ENCODE peak calls at places on chromosomes 16 and 17, in six cellular contexts. P is HepG2, Q is HCT116, B is H1, K is GM12878, V is SK-N-SH. N is an unnamed sample.

GRCh38 chr16:56519459-56520250 is at the start of gene BBS2:
- DNase-seq in B (peak), K (peak), V (peak), Q (peak), P (peak), N (peak)

GRCh38 chr17:19678581-19679418 is 30.2 kb downstream of the ALDH3A2 start:
- DNase-seq in K (no peak), V (no peak), B (no peak), P (no peak), Q (no peak), N (no peak)

GRCh38 chr17:42843358-42843934 is 934 bp upstream of the AOC2 start:
- DNase-seq in Q (peak), K (no peak), V (peak), B (no peak), P (peak), N (peak)

GRCh38 chr17:56125830-56126819 is 27.1 kb upstream of the ANKFN1 start:
- DNase-seq in Q (peak), B (peak), K (no peak), V (peak), P (peak), N (peak)

GRCh38 chr17:82241926-82242697 is 13.3 kb downstream of the SLC16A3 start:
- DNase-seq in P (peak), B (no peak), Q (no peak), K (no peak), V (peak), N (peak)

GRCh38 chr17:38890410-38890746 is 20.5 kb downstream of the LASP1 start:
- DNase-seq in Q (no peak), K (no peak), P (no peak), B (no peak), V (no peak), N (no peak)

GRCh38 chr16:56910114-56910511 is 21.8 kb upstream of the HERPUD1 start:
- DNase-seq in K (no peak), B (no peak), P (no peak), V (no peak), Q (no peak), N (no peak)

GRCh38 chr17:60641810-60642220 is 35.8 kb upstream of the BCAS3 start:
- DNase-seq in B (peak), V (peak), K (no peak), Q (peak), P (peak), N (peak)

GRCh38 chr17:30928584-30928983 is 6.8 kb downstream of the ADAP2 start:
- DNase-seq in Q (no peak), V (no peak), K (no peak), P (no peak), B (no peak), N (no peak)

GRCh38 chr16:23608194-23608593 is 12.1 kb upstream of the NDUFAB1 start:
- DNase-seq in K (no peak), V (no peak), B (no peak), P (no peak), Q (no peak), N (no peak)

GRCh38 chr17:80774146-80774545 is 217.5 kb upstream of the CHMP6 start:
- DNase-seq in V (no peak), B (no peak), Q (no peak), K (no peak), P (no peak), N (no peak)

GRCh38 chr16:8623634-8624033 is 2.1 kb downstream of the METTL22 start:
- DNase-seq in Q (no peak), P (no peak), B (no peak), V (no peak), K (no peak), N (no peak)

GRCh38 chr16:89741342-89742014 is 20.1 kb downstream of the ZNF276 start:
- DNase-seq in K (no peak), V (no peak), B (no peak), P (no peak), Q (no peak), N (no peak)

GRCh38 chr16:24544640-24545039 is 5.3 kb downstream of the RBBP6 start:
- DNase-seq in K (no peak), B (no peak), Q (no peak), V (no peak), P (no peak), N (no peak)

GRCh38 chr17:38867179-38867994 is 2.5 kb upstream of the LASP1 start:
- DNase-seq in Q (no peak), B (peak), P (peak), K (peak), V (no peak), N (peak)

GRCh38 chr16:30484887-30485286 is 12.3 kb downstream of the ITGAL start:
- DNase-seq in K (no peak), Q (no peak), V (no peak), P (no peak), B (no peak), N (no peak)

GRCh38 chr17:70597774-70598173 is 428.4 kb downstream of the KCNJ2 start:
- DNase-seq in P (no peak), K (no peak), V (no peak), Q (no peak), B (no peak), N (no peak)

GRCh38 chr17:9026741-9027140 is 5.4 kb downstream of the NTN1 start:
- DNase-seq in P (no peak), Q (no peak), K (no peak), V (no peak), B (no peak), N (no peak)

GRCh38 chr16:86664518-86665318 is 86.4 kb downstream of the FOXL1 start:
- DNase-seq in Q (peak), K (peak), B (no peak), P (peak), V (no peak), N (peak)

GRCh38 chr16:17266606-17267313 is 204.0 kb downstream of the XYLT1 start:
- DNase-seq in Q (no peak), K (no peak), P (no peak), B (no peak), V (no peak), N (no peak)

GRCh38 chr16:70457446-70457845 is 3.1 kb downstream of the FCSK start:
- DNase-seq in P (no peak), K (no peak), V (no peak), B (no peak), Q (no peak), N (no peak)

GRCh38 chr17:42623732-42624596 is 14.5 kb downstream of the TUBG1 start:
- DNase-seq in Q (peak), B (no peak), P (no peak), K (no peak), V (no peak), N (peak)

GRCh38 chr17:40021471-40021961 is 6.3 kb downstream of the CSF3 start:
- DNase-seq in V (no peak), B (no peak), P (no peak), K (no peak), Q (no peak), N (no peak)

GRCh38 chr17:81410852-81411251 is 15.6 kb downstream of the BAHCC1 start:
- DNase-seq in Q (no peak), V (no peak), P (no peak), K (no peak), B (no peak), N (no peak)

GRCh38 chr17:37772982-37773381 is 28.1 kb upstream of the HNF1B start:
- DNase-seq in V (no peak), P (no peak), B (no peak), Q (no peak), K (no peak), N (no peak)

GRCh38 chr16:14528306-14528948 is 101.6 kb downstream of the PARN start:
- DNase-seq in B (no peak), K (no peak), Q (no peak), V (no peak), P (no peak), N (peak)

GRCh38 chr16:87312008-87312407 is 5.2 kb downstream of the C16orf95 start:
- DNase-seq in V (no peak), P (no peak), K (no peak), B (no peak), Q (no peak), N (no peak)

GRCh38 chr17:36667922-36668321 is 66.5 kb downstream of the MRM1 start:
- DNase-seq in Q (no peak), V (no peak), K (no peak), B (no peak), P (no peak), N (no peak)

GRCh38 chr17:75005291-75005690 is 7.2 kb upstream of the MRPL58 start:
- DNase-seq in K (no peak), P (no peak), V (no peak), Q (no peak), B (no peak), N (no peak)

GRCh38 chr16:57667526-57668258 is 414 bp upstream of the ADGRG3 start:
- DNase-seq in V (peak), P (peak), B (peak), K (no peak), Q (no peak), N (peak)

GRCh38 chr17:77376795-77377751 is 236.3 kb downstream of the SEC14L1 start:
- DNase-seq in V (peak), B (no peak), Q (no peak), P (peak), K (no peak), N (no peak)

GRCh38 chr17:77374170-77374936 is 233.6 kb downstream of the SEC14L1 start:
- DNase-seq in V (peak), Q (no peak), P (peak), K (no peak), B (peak), N (peak)

GRCh38 chr17:77375108-77375507 is 234.3 kb downstream of the SEC14L1 start:
- DNase-seq in P (no peak), V (no peak), B (no peak), K (no peak), Q (no peak), N (no peak)

GRCh38 chr17:77375917-77376651 is 235.3 kb downstream of the SEC14L1 start:
- DNase-seq in V (peak), Q (no peak), B (no peak), K (no peak), P (no peak), N (no peak)

GRCh38 chr17:77375526-77375916 is 234.8 kb downstream of the SEC14L1 start:
- DNase-seq in P (no peak), V (no peak), Q (no peak), K (no peak), B (no peak), N (no peak)
- TF ChIP-seq RAD21 in P (no peak), V (no peak), Q (no peak), K (no peak), B (no peak), N (no peak)

GRCh38 chr17:57481901-57482300 is 225.6 kb downstream of the MSI2 start:
- DNase-seq in K (no peak), Q (no peak), P (no peak), V (no peak), B (no peak), N (peak)

GRCh38 chr17:57478851-57479250 is 222.5 kb downstream of the MSI2 start:
- DNase-seq in K (no peak), V (no peak), B (no peak), Q (no peak), P (no peak), N (no peak)

GRCh38 chr17:57482657-57483056 is 226.3 kb downstream of the MSI2 start:
- DNase-seq in K (no peak), Q (no peak), B (no peak), V (no peak), P (no peak), N (no peak)

GRCh38 chr17:57478433-57478832 is 222.1 kb downstream of the MSI2 start:
- DNase-seq in P (no peak), K (no peak), V (no peak), Q (no peak), B (no peak), N (no peak)

GRCh38 chr17:57480438-57481196 is 224.3 kb downstream of the MSI2 start:
- DNase-seq in Q (no peak), B (no peak), K (no peak), P (peak), V (peak), N (peak)
- H3K27ac ChIP-seq in Q (no peak), B (no peak), K (peak), P (no peak), V (peak), N (no peak)

GRCh38 chr16:10521681-10522274 is 58.6 kb downstream of the EMP2 start:
- DNase-seq in K (no peak), B (peak), Q (peak), V (peak), P (peak), N (peak)
- TF ChIP-seq SIN3A in K (no peak), B (no peak), Q (no peak), V (no peak), P (no peak), N (no peak)

GRCh38 chr17:62696726-62697490 is 69.4 kb downstream of the MRC2 start:
- DNase-seq in Q (no peak), V (peak), P (no peak), B (no peak), K (no peak), N (no peak)
- TF ChIP-seq RAD21 in Q (no peak), V (no peak), P (no peak), B (no peak), K (no peak), N (no peak)

N was measured in K562.